ENCODE peak calls at places on chromosomes 4 and X, in four cellular contexts. C, X, J and R are unnamed samples.
A peak's percentile ranks its signal among the peaks of the same experiment; 100 is the strongest.

GRCh38 chr4:102343964-102344519 is 1.2 kb downstream of the SLC39A8 start:
- DNase-seq in C (peak; percentile 85), J (peak; percentile 35), X (peak; percentile 0), R (no peak)

GRCh38 chr4:7194251-7195137 is 2.2 kb downstream of the SORCS2 start:
- DNase-seq in C (peak; percentile 80), J (peak; percentile 30), X (no peak), R (no peak)

GRCh38 chr4:757111-757510 is 51.5 kb downstream of the PCGF3 start:
- DNase-seq in J (no peak), C (no peak), X (no peak), R (no peak)

GRCh38 chrX:20309796-20310195 is 43.1 kb upstream of the RPS6KA3 start:
- DNase-seq in X (no peak), J (no peak), C (no peak), R (no peak)

GRCh38 chr4:4182835-4183568 is 43.7 kb downstream of the OTOP1 start:
- DNase-seq in C (peak; percentile 37), J (peak; percentile 23), X (peak; percentile 5), R (no peak)

GRCh38 chr4:1535926-1536578 is 129.8 kb upstream of the NKX1-1 start:
- DNase-seq in J (no peak), C (no peak), X (no peak), R (no peak)

GRCh38 chrX:136386173-136386572 is 85.4 kb downstream of the ADGRG4 start:
- DNase-seq in C (no peak), J (no peak), X (no peak), R (no peak)

GRCh38 chr4:3328814-3329663 is 36.2 kb downstream of the RGS12 start:
- DNase-seq in C (no peak), J (no peak), X (no peak), R (no peak)

GRCh38 chr4:182174979-182175378 is 68.2 kb upstream of the TENM3 start:
- DNase-seq in C (no peak), X (no peak), J (no peak), R (no peak)

GRCh38 chr4:169013396-169013795 is 3.3 kb upstream of the CBR4 start:
- DNase-seq in J (no peak), X (no peak), C (no peak), R (no peak)

GRCh38 chr4:123856689-123857545 is 460.3 kb downstream of the SPRY1 start:
- DNase-seq in J (no peak), X (no peak), C (peak; percentile 3), R (no peak)

GRCh38 chrX:129115104-129115503 is 408.2 kb downstream of the SMARCA1 start:
- DNase-seq in C (peak; percentile 1), J (peak; percentile 39), X (no peak), R (no peak)

GRCh38 chr4:186712690-186713089 is 11.0 kb downstream of the FAT1 start:
- DNase-seq in C (no peak), X (no peak), J (no peak), R (no peak)